ENCODE peak calls at places on chromosome 19, in four cellular contexts. E is cardiac muscle cell, U is fibroblast of villous mesenchyme, Y is HT-29. H is an unnamed sample.

GRCh38 chr19:36488816-36489138 is 584 bp downstream of the ZNF566 start:
- DNase-seq in Y (no peak), E (peak; percentile 14), U (peak; percentile 6), H (peak; percentile 39)

GRCh38 chr19:53868091-53868891 is 608 bp downstream of the MYADM start:
- DNase-seq in U (peak; percentile 65), Y (peak; percentile 79), E (peak; percentile 69), H (peak; percentile 47)

GRCh38 chr19:29624489-29625210 is 18.6 kb downstream of the POP4 start:
- DNase-seq in Y (no peak), U (no peak), E (no peak), H (no peak)

GRCh38 chr19:56538761-56539263 is at the start of gene ZFP28:
- DNase-seq in Y (no peak), U (no peak), E (no peak), H (no peak)

GRCh38 chr19:970695-971094 is 13.4 kb upstream of the WDR18 start:
- DNase-seq in U (peak; percentile 28), Y (no peak), E (no peak), H (no peak)

GRCh38 chr19:14944456-14944855 is 3.2 kb downstream of the OR7C2 start:
- DNase-seq in U (no peak), Y (no peak), E (no peak), H (no peak)

GRCh38 chr19:5891938-5892771 is 11.4 kb downstream of the NDUFA11 start:
- DNase-seq in U (peak; percentile 46), E (peak; percentile 82), Y (peak; percentile 31), H (no peak)

GRCh38 chr19:55372316-55373081 is 2.2 kb upstream of the IL11 start:
- DNase-seq in Y (no peak), E (no peak), U (peak; percentile 43), H (peak; percentile 26)

GRCh38 chr19:48631254-48631653 is 5.9 kb downstream of the DBP start:
- DNase-seq in U (no peak), Y (peak; percentile 64), E (no peak), H (no peak)

GRCh38 chr19:438416-438958 is 22.3 kb downstream of the SHC2 start:
- DNase-seq in U (no peak), E (no peak), Y (no peak), H (no peak)

GRCh38 chr19:35021596-35021995 is 8.7 kb upstream of the SCN1B start:
- DNase-seq in U (no peak), Y (no peak), E (no peak), H (no peak)

GRCh38 chr19:45420871-45421270 is 2.8 kb downstream of the ERCC1 start:
- DNase-seq in Y (no peak), U (no peak), E (no peak), H (no peak)

GRCh38 chr19:3985643-3986259 is 488 bp upstream of the EEF2 start:
- DNase-seq in E (no peak), Y (no peak), U (no peak), H (no peak)

GRCh38 chr19:6126335-6126974 is 9.0 kb upstream of the ACSBG2 start:
- DNase-seq in U (peak; percentile 68), Y (peak; percentile 63), E (peak; percentile 41), H (peak; percentile 67)

GRCh38 chr19:8204961-8205360 is 4.2 kb upstream of the CERS4 start:
- DNase-seq in U (no peak), E (no peak), Y (no peak), H (no peak)

GRCh38 chr19:33484226-33484774 is 37.3 kb downstream of the PEPD start:
- DNase-seq in Y (no peak), U (no peak), E (no peak), H (no peak)

GRCh38 chr19:42695811-42696503 is 44.3 kb downstream of the PSG3 start:
- DNase-seq in Y (no peak), U (no peak), E (no peak), H (no peak)

GRCh38 chr19:30402790-30403189 is 30.6 kb downstream of the ZNF536 start:
- DNase-seq in Y (no peak), E (no peak), U (no peak), H (no peak)

H was measured in HepG2.